ENCODE peak calls at places on chromosomes 11 and 22, in eight cellular contexts. B, N, D, J, S, T, G and W are unnamed samples.

GRCh38 chr11:83436855-83437254 is 150.7 kb upstream of the CCDC90B start:
- DNase-seq in B (no peak), D (no peak), T (no peak), G (no peak), J (no peak), S (no peak), N (no peak), W (no peak)

GRCh38 chr11:43986881-43987280 is 44.4 kb downstream of the C11orf96 start:
- DNase-seq in D (no peak), S (no peak), B (no peak), N (no peak), T (no peak), J (no peak), G (no peak), W (no peak)

GRCh38 chr11:63536669-63537292 is at the start of gene PLAAT4:
- DNase-seq in J (peak; percentile 50), B (peak; percentile 79), T (peak; percentile 41), D (peak; percentile 33), G (no peak), S (no peak), N (peak; percentile 57), W (no peak)

GRCh38 chr11:18669211-18669593 is 29.4 kb upstream of the TMEM86A start:
- DNase-seq in S (no peak), D (no peak), N (no peak), J (peak; percentile 36), T (peak; percentile 71), G (no peak), B (no peak), W (no peak)

GRCh38 chr11:60128376-60128775 is 39.9 kb downstream of the MS4A2 start:
- DNase-seq in G (no peak), S (no peak), J (no peak), D (no peak), B (no peak), N (no peak), T (no peak), W (no peak)

GRCh38 chr22:49999063-49999900 is 13.3 kb downstream of the IL17REL start:
- DNase-seq in T (no peak), G (peak; percentile 81), B (no peak), D (no peak), N (no peak), S (peak; percentile 76), J (peak; percentile 26), W (peak; percentile 86)

GRCh38 chr22:46773074-46773473 is 10.6 kb downstream of the TBC1D22A start:
- DNase-seq in N (no peak), B (no peak), J (no peak), G (no peak), D (no peak), S (no peak), T (no peak), W (peak; percentile 64)

GRCh38 chr22:40285508-40285907 is 60.8 kb upstream of the ADSL start:
- DNase-seq in B (no peak), N (no peak), G (no peak), D (no peak), S (no peak), T (no peak), J (no peak), W (no peak)

GRCh38 chr11:57546869-57547518 is 9.6 kb downstream of the SMTNL1 start:
- DNase-seq in N (peak; percentile 25), T (peak; percentile 62), S (peak; percentile 9), D (no peak), G (peak; percentile 12), J (no peak), B (no peak), W (no peak)

GRCh38 chr11:84019576-84020194 is 733.5 kb upstream of the CCDC90B start:
- DNase-seq in S (no peak), N (peak; percentile 65), B (peak; percentile 27), D (no peak), J (no peak), T (peak; percentile 10), G (no peak), W (no peak)

GRCh38 chr22:24937114-24937513 is 9.4 kb downstream of the LHFPL7 start:
- DNase-seq in G (no peak), S (peak; percentile 34), J (peak; percentile 35), T (peak; percentile 49), N (no peak), B (peak; percentile 32), D (no peak), W (no peak)

GRCh38 chr11:116513894-116514293 is 258.9 kb downstream of the BUD13 start:
- DNase-seq in S (peak; percentile 33), N (peak; percentile 43), B (peak; percentile 43), J (peak; percentile 53), D (no peak), G (peak; percentile 53), T (peak; percentile 63), W (no peak)

GRCh38 chr22:24813861-24814770 is 8.1 kb downstream of the SGSM1 start:
- DNase-seq in J (no peak), D (no peak), N (no peak), G (no peak), T (no peak), B (no peak), S (no peak), W (no peak)

GRCh38 chr11:79157738-79158137 is 283.1 kb downstream of the TENM4 start:
- DNase-seq in D (no peak), T (no peak), N (no peak), B (no peak), S (no peak), G (no peak), J (no peak), W (no peak)

GRCh38 chr22:23405366-23405851 is 174.7 kb downstream of the IGLL1 start:
- DNase-seq in N (no peak), G (no peak), S (no peak), D (no peak), B (no peak), T (no peak), J (no peak), W (peak; percentile 75)

GRCh38 chr22:23403720-23404688 is 176.1 kb downstream of the IGLL1 start:
- DNase-seq in T (no peak), D (no peak), J (no peak), N (no peak), S (no peak), B (no peak), G (no peak), W (peak; percentile 83)

GRCh38 chr22:23403152-23403719 is 176.9 kb downstream of the IGLL1 start:
- DNase-seq in S (no peak), J (no peak), D (no peak), N (no peak), B (no peak), G (no peak), T (no peak), W (peak; percentile 60)

GRCh38 chr22:23402275-23403151 is 177.6 kb downstream of the IGLL1 start:
- DNase-seq in G (peak; percentile 87), N (peak; percentile 10), D (peak; percentile 28), S (peak; percentile 76), B (no peak), T (peak; percentile 74), J (peak; percentile 88), W (peak; percentile 76)

DNA sequence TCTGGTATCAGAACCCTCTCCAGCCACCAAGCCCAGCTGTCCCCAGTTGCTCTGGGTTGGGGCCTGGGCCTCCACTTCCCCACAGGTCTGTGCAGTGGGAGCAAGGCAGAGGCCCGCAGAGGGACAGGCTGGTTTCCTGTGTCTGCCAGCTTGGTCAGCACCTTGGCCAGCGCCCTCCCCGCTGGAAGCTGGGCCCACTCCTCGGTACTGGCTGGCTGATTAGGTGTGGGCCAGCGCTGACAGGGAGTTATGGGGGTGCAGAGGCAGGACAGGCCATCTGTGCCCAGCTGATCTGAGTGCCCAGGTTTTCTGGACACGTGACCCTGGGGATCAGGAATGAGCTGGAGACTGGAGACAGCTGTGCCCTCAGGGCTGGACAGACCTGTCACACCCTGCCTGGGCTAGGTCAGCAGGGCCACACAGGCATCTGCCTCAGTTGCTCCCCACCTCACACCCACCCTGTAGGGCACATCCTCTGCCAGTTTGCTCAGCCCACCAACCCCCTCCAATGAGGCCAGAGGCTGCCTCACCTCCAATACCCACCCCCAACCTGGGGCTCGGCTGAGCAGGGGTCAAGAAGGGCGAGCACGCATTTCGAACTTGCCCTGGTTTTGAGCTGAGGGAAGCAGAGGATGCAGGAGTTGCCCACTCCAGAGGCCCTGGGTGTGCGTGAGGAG is 175.3 kb downstream of the IGLL1 start:
- DNase-seq in T (peak; percentile 31), N (peak; percentile 15), D (no peak), G (no peak), J (peak; percentile 65), S (no peak), B (peak; percentile 42), W (peak; percentile 53)
- TF ChIP-seq CTCF in T (no peak), N (no peak), D (no peak), G (no peak), J (no peak), S (no peak), B (no peak), W (no peak)

GRCh38 chr11:112697779-112698178 is 263.4 kb upstream of the NCAM1 start:
- DNase-seq in D (no peak), N (no peak), G (no peak), T (no peak), S (no peak), J (no peak), B (no peak), W (no peak)
- TF ChIP-seq CTCF in D (peak; percentile 18), N (peak; percentile 11), G (no peak), T (peak; percentile 11), S (peak; percentile 35), J (no peak), B (peak; percentile 22), W (peak; percentile 32)

DNA sequence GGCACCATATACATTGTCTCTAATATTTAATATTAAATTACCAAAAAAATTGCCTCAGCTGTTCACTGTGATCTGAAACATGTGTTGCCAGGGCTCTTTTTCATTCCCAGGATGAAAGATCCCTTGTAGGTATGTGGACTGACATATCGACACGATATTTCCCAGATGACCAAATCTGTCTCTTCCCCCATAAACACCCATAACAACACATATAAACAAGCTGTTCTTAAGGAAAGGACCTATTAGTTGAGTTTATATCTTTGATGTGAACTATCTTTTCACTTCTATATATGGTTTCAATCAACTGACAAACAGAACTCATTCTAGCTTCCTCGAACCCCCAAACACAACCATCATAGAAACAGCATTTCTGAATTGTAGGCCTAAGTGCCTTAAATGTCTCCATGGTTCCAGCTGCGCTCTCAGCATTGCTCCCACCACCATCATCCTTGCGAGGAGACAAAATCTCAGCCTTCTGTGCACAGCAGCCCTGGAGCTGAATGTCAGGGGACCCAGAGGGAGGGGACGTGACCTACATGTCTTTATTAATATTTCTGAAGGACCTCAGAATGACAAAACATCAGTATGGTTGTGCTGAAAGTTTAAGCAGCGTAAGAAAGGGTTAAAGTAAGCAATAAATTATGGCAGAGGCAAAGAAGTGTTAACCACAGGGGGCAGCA is 67.0 kb downstream of the ETS1 start:
- DNase-seq in B (no peak), D (no peak), G (no peak), N (no peak), T (no peak), S (no peak), J (no peak), W (no peak)
- TF ChIP-seq CTCF in B (peak; percentile 5), D (no peak), G (no peak), N (peak; percentile 21), T (no peak), S (no peak), J (no peak), W (peak; percentile 65)

DNA sequence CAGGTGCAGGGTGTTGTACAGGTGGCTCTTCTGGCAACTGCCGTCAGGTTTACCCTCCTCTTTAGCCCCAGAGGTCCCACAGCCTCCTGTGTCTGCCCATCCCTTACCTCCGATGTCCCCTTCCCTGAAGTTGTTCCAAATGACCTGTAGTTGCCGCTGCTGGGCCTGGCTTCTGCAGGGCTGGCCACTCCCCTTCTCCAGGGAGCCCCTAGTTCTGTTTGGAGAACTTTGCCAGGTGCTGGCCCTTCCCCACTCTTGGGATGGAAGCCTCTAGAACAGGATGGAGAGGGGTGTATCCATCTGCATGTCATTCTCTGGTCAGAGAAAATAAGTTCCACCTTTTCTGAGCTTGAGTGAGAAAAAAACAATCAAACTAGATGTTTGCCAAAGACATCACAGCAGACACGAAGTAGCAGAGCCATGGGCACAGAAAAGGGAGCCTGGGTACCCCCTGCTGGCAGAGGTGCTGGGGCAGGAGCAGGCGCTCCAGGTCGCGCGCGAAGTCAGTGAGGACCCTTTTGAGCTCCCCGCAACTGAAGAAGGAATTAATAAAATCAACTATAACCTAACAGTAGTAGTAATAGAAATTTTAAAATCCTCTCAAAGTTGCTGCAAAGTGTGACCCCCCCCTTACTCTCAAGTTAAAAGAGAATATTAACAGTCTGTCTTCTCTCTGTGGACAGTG is 20.2 kb upstream of the PARVB start:
- DNase-seq in T (no peak), B (no peak), G (peak; percentile 41), J (no peak), D (no peak), S (no peak), N (no peak), W (no peak)
- TF ChIP-seq CTCF in T (no peak), B (peak; percentile 21), G (peak; percentile 33), J (no peak), D (peak; percentile 32), S (peak; percentile 44), N (no peak), W (peak; percentile 35)